ENCODE peak calls at places on chromosomes 13 and 19, in six cellular contexts. G is fibroblast of lung, T is uterus, P is tibial nerve, M is heart right ventricle, N is HCT116. E is an unnamed sample.

GRCh38 chr19:29843180-29844051 is 31.6 kb downstream of the CCNE1 start:
- DNase-seq in G (peak; percentile 12), T (peak; percentile 23), P (no peak), M (peak; percentile 40), N (no peak), E (no peak)

GRCh38 chr19:12656899-12657571 is 9.5 kb downstream of the MAN2B1 start:
- DNase-seq in G (no peak), T (no peak), P (no peak), M (no peak), N (no peak), E (no peak)

GRCh38 chr19:15467734-15468214 is 3.4 kb upstream of the RASAL3 start:
- DNase-seq in G (no peak), T (no peak), P (no peak), M (no peak), N (no peak), E (no peak)

GRCh38 chr13:30049692-30050091 is 199.3 kb upstream of the UBL3 start:
- DNase-seq in G (no peak), T (no peak), P (no peak), M (peak; percentile 10), N (no peak), E (no peak)

GRCh38 chr19:46812898-46813569 is 24.6 kb upstream of the SLC1A5 start:
- DNase-seq in G (no peak), T (peak; percentile 32), P (no peak), M (no peak), N (no peak), E (no peak)

GRCh38 chr13:52177276-52177675 is 17.9 kb upstream of the NEK3 start:
- DNase-seq in G (no peak), T (no peak), P (no peak), M (no peak), N (no peak), E (no peak)

GRCh38 chr13:48353590-48353989 is 50.0 kb downstream of the RB1 start:
- DNase-seq in G (no peak), T (no peak), P (no peak), M (no peak), N (no peak), E (no peak)

GRCh38 chr13:36981156-36981743 is 17.9 kb downstream of the ALG5 start:
- DNase-seq in G (peak; percentile 82), T (no peak), P (no peak), M (no peak), N (no peak), E (no peak)

GRCh38 chr13:26952551-26953138 is 192.1 kb upstream of the GPR12 start:
- DNase-seq in G (no peak), T (no peak), P (no peak), M (no peak), N (no peak), E (no peak)

GRCh38 chr13:50124536-50125305 is 109.5 kb downstream of the KCNRG start:
- DNase-seq in G (peak; percentile 96), T (peak; percentile 95), P (peak; percentile 94), M (peak; percentile 97), N (no peak), E (no peak)

GRCh38 chr19:36674201-36674600 is 7.6 kb upstream of the ZNF461 start:
- DNase-seq in G (no peak), T (no peak), P (no peak), M (no peak), N (no peak), E (no peak)

GRCh38 chr13:24097064-24097463 is 63.5 kb upstream of the SPATA13 start:
- DNase-seq in G (peak; percentile 67), T (no peak), P (no peak), M (no peak), N (no peak), E (peak; percentile 28)

GRCh38 chr19:54209748-54210494 is 9.3 kb downstream of the RPS9 start:
- DNase-seq in G (peak; percentile 99), T (peak; percentile 80), P (peak; percentile 84), M (peak; percentile 82), N (peak; percentile 40), E (peak; percentile 94)

GRCh38 chr13:111526922-111527321 is 206.5 kb downstream of the TEX29 start:
- DNase-seq in G (no peak), T (no peak), P (no peak), M (no peak), N (no peak), E (no peak)

GRCh38 chr13:91126806-91127205 is 220.7 kb upstream of the MIR17HG start:
- DNase-seq in G (no peak), T (no peak), P (no peak), M (no peak), N (no peak), E (no peak)

GRCh38 chr13:73060251-73061160 is 1.7 kb downstream of the KLF5 start:
- DNase-seq in G (peak; percentile 78), T (peak; percentile 19), P (no peak), M (peak; percentile 31), N (no peak), E (no peak)

GRCh38 chr19:41323430-41324125 is 13.6 kb downstream of the CCDC97 start:
- DNase-seq in G (peak; percentile 97), T (peak; percentile 86), P (peak; percentile 65), M (no peak), N (no peak), E (peak; percentile 83)

GRCh38 chr19:58572026-58572817 is 913 bp downstream of the MZF1 start:
- DNase-seq in G (no peak), T (no peak), P (peak; percentile 20), M (no peak), N (no peak), E (no peak)

GRCh38 chr19:45668342-45668871 is 386 bp downstream of the GIPR start:
- DNase-seq in G (no peak), T (no peak), P (no peak), M (no peak), N (no peak), E (no peak)

GRCh38 chr19:34316741-34317241 is 48.2 kb upstream of the GPI start:
- DNase-seq in G (peak; percentile 29), T (no peak), P (no peak), M (no peak), N (peak; percentile 4), E (no peak)
- H3K4me1 ChIP-seq in G (peaks cover 22% of the 10 kb centered on the region), T (no peaks in the 10 kb centered on the region), P (no peaks in the 10 kb centered on the region), M (peaks cover 87% of the 10 kb centered on the region), N (peaks cover 28% of the 10 kb centered on the region), E (peaks cover 65% of the 10 kb centered on the region)

GRCh38 chr13:113730831-113731191 is 28.2 kb upstream of the TMEM255B start:
- DNase-seq in G (no peak), T (no peak), P (no peak), M (no peak), N (no peak), E (no peak)
- H3K27me3 ChIP-seq in G (peaks cover 9% of the 10 kb centered on the region), T (no peaks in the 10 kb centered on the region), P (peaks cover 33% of the 10 kb centered on the region), M (no peaks in the 10 kb centered on the region), N (no peaks in the 10 kb centered on the region), E (no peaks in the 10 kb centered on the region)

GRCh38 chr19:40277356-40277755 is 7.8 kb downstream of the AKT2 start:
- DNase-seq in G (no peak), T (no peak), P (no peak), M (no peak), N (no peak), E (no peak)
- H3K4me1 ChIP-seq in G (peaks cover 4% of the 10 kb centered on the region), T (peaks cover 53% of the 10 kb centered on the region), P (no peaks in the 10 kb centered on the region), M (peaks cover 82% of the 10 kb centered on the region), N (no peaks in the 10 kb centered on the region), E (no peaks in the 10 kb centered on the region)

GRCh38 chr13:77696863-77697207 is 652 bp upstream of the SLAIN1 start:
- DNase-seq in G (no peak), T (no peak), P (no peak), M (no peak), N (no peak), E (no peak)
- H3K27me3 ChIP-seq in G (peaks cover 9% of the 10 kb centered on the region), T (no peaks in the 10 kb centered on the region), P (peaks cover 62% of the 10 kb centered on the region), M (peaks cover 17% of the 10 kb centered on the region), N (no peaks in the 10 kb centered on the region), E (no peaks in the 10 kb centered on the region)

GRCh38 chr13:25882732-25883357 is 169.0 kb downstream of the SHISA2 start:
- DNase-seq in G (no peak), T (no peak), P (no peak), M (no peak), N (no peak), E (no peak)
- H3K4me1 ChIP-seq in G (no peaks in the 10 kb centered on the region), T (no peaks in the 10 kb centered on the region), P (no peaks in the 10 kb centered on the region), M (no peaks in the 10 kb centered on the region), N (no peaks in the 10 kb centered on the region), E (no peaks in the 10 kb centered on the region)

GRCh38 chr19:5440299-5440698 is 14.9 kb upstream of the ZNRF4 start:
- DNase-seq in G (no peak), T (no peak), P (no peak), M (no peak), N (no peak), E (no peak)
- H3K27me3 ChIP-seq in G (no peaks in the 10 kb centered on the region), T (no peaks in the 10 kb centered on the region), P (peaks cover 37% of the 10 kb centered on the region), M (peaks cover 49% of the 10 kb centered on the region), N (no peaks in the 10 kb centered on the region), E (peaks cover 6% of the 10 kb centered on the region)

GRCh38 chr19:18849838-18850400 is 18.2 kb downstream of the UPF1 start:
- DNase-seq in G (no peak), T (peak; percentile 20), P (no peak), M (no peak), N (no peak), E (no peak)
- H3K4me1 ChIP-seq in G (peaks cover 33% of the 10 kb centered on the region), T (peaks cover 49% of the 10 kb centered on the region), P (no peaks in the 10 kb centered on the region), M (peaks cover 69% of the 10 kb centered on the region), N (no peaks in the 10 kb centered on the region), E (peaks cover 51% of the 10 kb centered on the region)

DNA sequence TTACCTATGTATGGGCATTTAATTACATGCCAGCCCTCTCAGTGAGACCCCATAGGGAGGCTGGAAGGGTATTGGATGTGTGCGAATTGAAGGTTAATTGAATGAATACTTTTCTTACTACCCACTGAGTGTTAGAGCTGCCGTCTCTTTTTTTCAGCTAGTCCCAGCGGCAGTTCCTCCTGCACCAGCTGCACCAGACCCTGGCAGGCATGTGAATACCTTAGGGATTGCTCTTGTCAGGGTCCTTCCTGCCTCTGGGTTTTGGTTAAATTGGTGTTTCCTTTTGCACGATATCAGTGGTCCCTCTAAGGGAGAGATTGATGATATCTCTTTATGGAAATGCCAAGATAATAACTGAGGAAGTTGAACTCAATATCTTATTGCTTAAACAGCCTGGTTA is 9.8 kb upstream of the CXCL17 start:
- DNase-seq in G (no peak), T (no peak), P (no peak), M (no peak), N (no peak), E (no peak)
- H3K27me3 ChIP-seq in G (no peaks in the 10 kb centered on the region), T (no peaks in the 10 kb centered on the region), P (no peaks in the 10 kb centered on the region), M (no peaks in the 10 kb centered on the region), N (no peaks in the 10 kb centered on the region), E (no peaks in the 10 kb centered on the region)

DNA sequence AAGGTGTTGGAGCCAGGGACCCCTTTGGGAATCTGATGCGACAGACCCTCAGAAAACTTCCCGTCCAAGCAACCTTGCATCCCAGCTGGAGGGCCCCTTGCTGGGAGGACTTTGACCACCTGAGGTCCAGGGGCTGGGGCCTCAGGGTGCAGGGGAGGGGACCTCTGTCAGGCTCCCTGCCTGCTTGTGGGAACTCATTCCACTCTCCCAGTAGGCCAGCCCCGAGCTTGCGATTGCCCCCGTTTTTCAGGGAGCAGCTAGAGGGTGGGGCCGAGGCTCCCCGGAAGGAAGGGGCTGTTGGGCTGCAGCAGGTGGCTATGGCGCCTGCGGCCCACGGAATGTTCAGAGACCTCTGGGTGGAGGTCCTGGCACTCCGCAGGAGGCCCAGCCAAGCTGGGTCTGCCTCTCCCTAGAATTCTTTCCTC is 2.8 kb downstream of the GNA11 start:
- DNase-seq in G (no peak), T (no peak), P (no peak), M (no peak), N (no peak), E (no peak)
- H3K4me1 ChIP-seq in G (peaks cover 15% of the 10 kb centered on the region), T (peaks cover 35% of the 10 kb centered on the region), P (no peaks in the 10 kb centered on the region), M (peaks cover 71% of the 10 kb centered on the region), N (peaks cover 19% of the 10 kb centered on the region), E (no peaks in the 10 kb centered on the region)

GRCh38 chr13:102369303-102369702 is 32.5 kb downstream of the FGF14 start:
- DNase-seq in G (peak; percentile 17), T (no peak), P (no peak), M (no peak), N (no peak), E (no peak)
- H3K27me3 ChIP-seq in G (no peaks in the 10 kb centered on the region), T (no peaks in the 10 kb centered on the region), P (no peaks in the 10 kb centered on the region), M (no peaks in the 10 kb centered on the region), N (no peaks in the 10 kb centered on the region), E (no peaks in the 10 kb centered on the region)